ENCODE peak calls at places on chromosomes 13 and 19, in four cellular contexts. One of them, this sample, is unnamed.

GRCh38 chr13:21361123-21361522 is 98.0 kb downstream of the ZDHHC20 start:
- DNase-seq in endodermal cell: no peak
- DNase-seq in H9: no peak
- DNase-seq in CD4-positive, alpha-beta T cell: no peak
- DNase-seq in this sample: no peak

GRCh38 chr13:110907951-110908898 is 6.6 kb downstream of the ANKRD10 start:
- DNase-seq in endodermal cell: peak; percentile 82
- DNase-seq in H9: peak; percentile 81
- DNase-seq in CD4-positive, alpha-beta T cell: no peak
- DNase-seq in this sample: no peak

GRCh38 chr13:87107626-87108025 is 563.5 kb upstream of the SLITRK5 start:
- DNase-seq in endodermal cell: no peak
- DNase-seq in H9: no peak
- DNase-seq in CD4-positive, alpha-beta T cell: no peak
- DNase-seq in this sample: no peak

GRCh38 chr13:97600438-97601080 is 166.6 kb downstream of the RAP2A start:
- DNase-seq in endodermal cell: no peak
- DNase-seq in H9: no peak
- DNase-seq in CD4-positive, alpha-beta T cell: no peak
- DNase-seq in this sample: no peak

GRCh38 chr13:110758195-110758594 is 44.7 kb downstream of the ING1 start:
- DNase-seq in endodermal cell: no peak
- DNase-seq in H9: no peak
- DNase-seq in CD4-positive, alpha-beta T cell: no peak
- DNase-seq in this sample: no peak

GRCh38 chr13:93959796-93960533 is 519.5 kb downstream of the DCT start:
- DNase-seq in endodermal cell: no peak
- DNase-seq in H9: no peak
- DNase-seq in CD4-positive, alpha-beta T cell: no peak
- DNase-seq in this sample: no peak

GRCh38 chr13:59447031-59447430 is 716.7 kb downstream of the DIAPH3 start:
- DNase-seq in endodermal cell: no peak
- DNase-seq in H9: no peak
- DNase-seq in CD4-positive, alpha-beta T cell: no peak
- DNase-seq in this sample: no peak

GRCh38 chr13:113671066-113672001 is 4.3 kb downstream of the GRK1 start:
- DNase-seq in endodermal cell: peak; percentile 43
- DNase-seq in H9: no peak
- DNase-seq in CD4-positive, alpha-beta T cell: no peak
- DNase-seq in this sample: peak; percentile 10

DNA sequence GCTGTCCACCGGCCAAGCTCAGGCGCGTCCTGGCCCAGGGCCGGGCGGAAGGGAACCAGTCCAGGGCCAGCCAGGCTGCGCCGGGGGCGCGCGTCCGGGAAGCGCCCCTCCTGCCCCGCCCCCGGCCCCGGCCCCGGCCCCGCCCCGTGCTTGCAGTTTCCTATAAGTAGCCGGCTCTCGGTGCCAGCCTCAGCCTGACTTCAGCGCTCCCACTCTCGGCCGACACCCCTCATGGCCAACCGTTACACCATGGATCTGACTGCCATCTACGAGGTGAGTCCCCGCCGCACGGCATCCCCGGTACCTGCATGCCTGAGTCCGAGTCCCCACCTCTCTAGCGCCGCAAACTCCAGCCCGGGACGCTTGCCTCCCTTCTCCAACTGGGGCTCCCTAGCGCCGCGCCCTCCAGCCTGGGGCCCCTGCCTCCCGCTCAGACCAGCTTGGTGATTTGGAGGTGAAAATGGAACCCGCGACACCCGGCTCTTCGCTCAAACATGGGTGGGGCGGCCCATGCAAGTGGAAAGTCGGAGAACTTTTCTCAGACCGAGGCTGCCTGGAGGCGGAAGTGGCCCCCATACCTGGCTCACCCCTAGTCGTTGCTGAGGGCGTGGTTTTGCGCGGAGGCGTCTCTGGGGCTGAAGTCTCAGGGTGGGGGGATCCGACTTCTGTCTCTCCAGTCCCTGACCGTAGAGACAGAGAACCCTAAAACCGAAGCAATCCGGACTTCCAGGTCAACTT is at the start of gene ZFP36:
- DNase-seq in endodermal cell: peak; percentile 95
- DNase-seq in H9: peak; percentile 86
- DNase-seq in CD4-positive, alpha-beta T cell: peak; percentile 91
- DNase-seq in this sample: peak; percentile 89
- TF ChIP-seq CTCF in endodermal cell: peak; percentile 13
- TF ChIP-seq CTCF in H9: no peak
- TF ChIP-seq CTCF in CD4-positive, alpha-beta T cell: no peak
- TF ChIP-seq CTCF in this sample: no peak

DNA sequence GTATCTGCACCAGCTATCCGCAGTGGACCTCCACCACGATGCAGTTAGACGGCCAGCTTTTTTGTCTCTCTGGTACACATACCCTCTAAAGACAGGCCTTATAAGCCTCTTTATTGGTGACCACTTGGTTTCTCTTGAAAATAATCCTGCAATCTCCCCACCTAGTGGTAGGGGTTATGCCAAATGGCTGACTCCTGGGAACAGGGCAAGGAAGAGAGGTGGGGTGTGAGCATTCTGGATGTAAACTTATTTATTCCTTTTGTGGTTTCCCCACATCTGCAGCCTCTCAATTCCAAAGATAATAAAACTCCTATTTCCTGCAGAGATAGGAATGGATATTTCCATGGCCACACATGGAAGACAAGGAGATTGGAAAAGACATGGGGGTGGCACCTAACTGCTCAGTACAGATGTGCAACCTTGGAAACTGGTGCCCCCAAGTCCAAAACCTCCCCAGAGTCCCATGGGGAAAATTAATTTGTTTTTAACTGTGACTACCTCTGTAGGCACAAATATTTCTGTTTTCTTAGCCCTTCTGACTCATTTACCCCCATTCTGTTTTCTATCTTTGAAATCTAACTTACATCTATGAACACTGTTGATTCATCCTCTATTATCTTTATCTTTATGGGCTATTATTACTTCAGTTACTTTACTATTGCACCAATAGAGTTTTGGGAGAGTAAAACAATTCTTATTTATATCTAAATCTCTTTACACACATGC is 112.7 kb upstream of the TSHZ3 start:
- DNase-seq in endodermal cell: no peak
- DNase-seq in H9: no peak
- DNase-seq in CD4-positive, alpha-beta T cell: no peak
- DNase-seq in this sample: no peak
- TF ChIP-seq CTCF in endodermal cell: peak; percentile 63
- TF ChIP-seq CTCF in H9: peak; percentile 52
- TF ChIP-seq CTCF in CD4-positive, alpha-beta T cell: no peak
- TF ChIP-seq CTCF in this sample: no peak

DNA sequence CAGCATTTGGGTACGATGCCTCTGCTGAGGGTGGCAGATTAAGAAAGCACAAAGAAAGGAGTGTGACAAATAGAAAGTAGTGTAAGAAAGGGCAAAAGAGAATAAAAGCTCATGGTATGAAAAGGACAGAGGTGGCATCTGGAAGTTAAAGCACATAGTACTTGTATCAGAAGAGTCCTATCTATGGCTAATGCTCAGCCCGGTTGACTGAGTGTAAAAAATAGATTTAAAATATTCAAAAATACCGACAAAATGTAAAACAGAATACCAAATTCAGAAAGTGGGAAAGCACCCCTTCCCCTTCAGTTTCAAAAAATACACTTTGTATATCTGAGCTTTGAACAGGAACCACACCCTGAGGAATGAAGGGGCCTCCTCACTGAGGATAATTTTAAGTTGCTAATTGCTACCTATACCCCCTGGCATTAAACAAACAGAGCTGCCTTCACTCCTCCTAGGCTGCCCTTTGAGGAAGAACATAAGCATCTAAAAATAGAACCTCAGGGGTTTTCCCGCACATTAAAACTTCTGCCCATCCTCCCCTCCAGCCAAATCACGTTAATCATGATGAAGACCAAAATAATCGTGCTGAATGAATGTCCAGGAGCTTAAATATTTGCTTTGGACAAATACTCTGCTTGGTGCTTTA is 43.3 kb downstream of the DLEU7 start:
- DNase-seq in endodermal cell: no peak
- DNase-seq in H9: no peak
- DNase-seq in CD4-positive, alpha-beta T cell: no peak
- DNase-seq in this sample: no peak
- TF ChIP-seq CTCF in endodermal cell: no peak
- TF ChIP-seq CTCF in H9: no peak
- TF ChIP-seq CTCF in CD4-positive, alpha-beta T cell: no peak
- TF ChIP-seq CTCF in this sample: no peak

GRCh38 chr13:30982911-30983310 is 50.5 kb downstream of the TEX26 start:
- DNase-seq in endodermal cell: no peak
- DNase-seq in H9: no peak
- DNase-seq in CD4-positive, alpha-beta T cell: no peak
- DNase-seq in this sample: no peak
- TF ChIP-seq CTCF in endodermal cell: no peak
- TF ChIP-seq CTCF in H9: no peak
- TF ChIP-seq CTCF in CD4-positive, alpha-beta T cell: no peak
- TF ChIP-seq CTCF in this sample: no peak

DNA sequence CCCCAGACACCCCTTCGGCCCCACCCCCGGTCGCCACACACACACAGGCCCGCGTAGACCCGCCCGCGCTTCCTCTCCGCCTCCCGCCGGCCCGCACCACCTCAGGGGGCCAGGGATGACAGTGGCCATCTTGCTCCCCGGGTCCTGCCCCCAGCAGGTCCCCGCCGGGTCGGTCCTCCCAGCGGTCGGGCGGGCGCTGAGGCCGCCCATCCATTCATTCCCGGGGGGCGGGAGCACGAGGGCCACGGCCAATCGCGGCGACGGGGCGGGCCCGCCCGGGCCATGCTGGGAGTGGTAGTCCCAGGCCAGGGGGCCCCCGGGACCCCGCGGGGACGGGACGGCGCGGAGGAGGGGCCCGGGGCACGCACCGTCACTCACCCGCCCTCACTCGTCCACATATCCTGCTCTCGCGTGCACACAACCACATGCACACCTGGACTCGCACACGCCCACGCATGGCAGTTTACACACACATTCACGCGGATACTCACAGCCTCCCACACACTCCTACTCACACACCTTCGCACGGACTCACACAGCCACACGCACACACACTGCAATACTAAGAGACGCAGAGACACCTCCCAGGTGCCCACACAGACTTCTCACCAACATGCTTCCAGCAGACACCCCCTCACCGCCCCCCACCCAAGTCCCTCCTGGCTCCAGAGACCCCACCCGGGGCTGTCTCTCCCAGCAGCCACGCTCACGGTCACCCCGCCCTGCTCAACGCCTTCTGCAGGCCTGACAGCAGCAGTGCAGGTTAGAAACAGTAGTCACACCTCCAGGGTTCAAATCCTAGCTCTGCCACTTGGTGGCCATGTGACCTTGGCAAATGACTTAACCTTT is at the start of gene DPF1:
- DNase-seq in endodermal cell: peak; percentile 96
- DNase-seq in H9: peak; percentile 90
- DNase-seq in CD4-positive, alpha-beta T cell: no peak
- DNase-seq in this sample: no peak
- TF ChIP-seq CTCF in endodermal cell: peak; percentile 61
- TF ChIP-seq CTCF in H9: peak; percentile 57
- TF ChIP-seq CTCF in CD4-positive, alpha-beta T cell: no peak
- TF ChIP-seq CTCF in this sample: no peak

GRCh38 chr13:74651121-74651520 is 516.9 kb upstream of the KLF12 start:
- DNase-seq in endodermal cell: no peak
- DNase-seq in H9: no peak
- DNase-seq in CD4-positive, alpha-beta T cell: no peak
- DNase-seq in this sample: no peak
- TF ChIP-seq CTCF in endodermal cell: no peak
- TF ChIP-seq CTCF in H9: no peak
- TF ChIP-seq CTCF in CD4-positive, alpha-beta T cell: no peak
- TF ChIP-seq CTCF in this sample: no peak